ENCODE peak calls at places on chromosomes 13 and 19, in five cellular contexts. O, A, H, B and N are unnamed samples.

GRCh38 chr13:105914637-105915036 is 620.8 kb downstream of the EFNB2 start:
- DNase-seq in B (no peak), O (no peak), H (no peak), A (no peak), N (no peak)

GRCh38 chr13:99505814-99506269 is 4.6 kb downstream of the TM9SF2 start:
- DNase-seq in H (no peak), A (no peak), B (no peak), O (peak; percentile 50), N (no peak)

GRCh38 chr13:63094069-63094468 is 1678.4 kb upstream of the PCDH20 start:
- DNase-seq in A (no peak), B (no peak), H (no peak), O (no peak), N (no peak)

GRCh38 chr13:47484564-47484963 is 516.5 kb downstream of the SUCLA2 start:
- DNase-seq in H (no peak), O (peak; percentile 62), B (no peak), A (no peak), N (no peak)

GRCh38 chr19:13098291-13099072 is 4.2 kb downstream of the LYL1 start:
- DNase-seq in B (no peak), H (no peak), O (peak; percentile 71), A (no peak), N (no peak)

GRCh38 chr19:3954107-3954506 is 16.8 kb downstream of the DAPK3 start:
- DNase-seq in O (no peak), A (no peak), B (no peak), H (no peak), N (no peak)

GRCh38 chr13:65768545-65768944 is 1461.6 kb downstream of the PCDH9 start:
- DNase-seq in O (no peak), H (no peak), B (no peak), A (no peak), N (no peak)

GRCh38 chr13:101925731-101926130 is 473.3 kb downstream of the ITGBL1 start:
- DNase-seq in A (no peak), H (no peak), B (no peak), O (no peak), N (no peak)

GRCh38 chr13:40613192-40613818 is 53.1 kb downstream of the FOXO1 start:
- DNase-seq in O (no peak), H (no peak), B (no peak), A (no peak), N (no peak)

GRCh38 chr19:38420935-38421334 is 5.1 kb downstream of the RASGRP4 start:
- DNase-seq in B (no peak), A (no peak), O (no peak), H (no peak), N (no peak)

GRCh38 chr19:11560404-11560988 is 1.5 kb upstream of the ELOF1 start:
- DNase-seq in O (peak; percentile 85), A (peak; percentile 50), H (no peak), B (no peak), N (no peak)

GRCh38 chr13:78689011-78689410 is 30.1 kb upstream of the OBI1 start:
- DNase-seq in A (no peak), H (no peak), B (no peak), O (peak; percentile 12), N (no peak)

GRCh38 chr19:3249408-3249807 is 24.9 kb downstream of the CELF5 start:
- DNase-seq in H (no peak), B (no peak), O (peak; percentile 22), A (no peak), N (no peak)

DNA sequence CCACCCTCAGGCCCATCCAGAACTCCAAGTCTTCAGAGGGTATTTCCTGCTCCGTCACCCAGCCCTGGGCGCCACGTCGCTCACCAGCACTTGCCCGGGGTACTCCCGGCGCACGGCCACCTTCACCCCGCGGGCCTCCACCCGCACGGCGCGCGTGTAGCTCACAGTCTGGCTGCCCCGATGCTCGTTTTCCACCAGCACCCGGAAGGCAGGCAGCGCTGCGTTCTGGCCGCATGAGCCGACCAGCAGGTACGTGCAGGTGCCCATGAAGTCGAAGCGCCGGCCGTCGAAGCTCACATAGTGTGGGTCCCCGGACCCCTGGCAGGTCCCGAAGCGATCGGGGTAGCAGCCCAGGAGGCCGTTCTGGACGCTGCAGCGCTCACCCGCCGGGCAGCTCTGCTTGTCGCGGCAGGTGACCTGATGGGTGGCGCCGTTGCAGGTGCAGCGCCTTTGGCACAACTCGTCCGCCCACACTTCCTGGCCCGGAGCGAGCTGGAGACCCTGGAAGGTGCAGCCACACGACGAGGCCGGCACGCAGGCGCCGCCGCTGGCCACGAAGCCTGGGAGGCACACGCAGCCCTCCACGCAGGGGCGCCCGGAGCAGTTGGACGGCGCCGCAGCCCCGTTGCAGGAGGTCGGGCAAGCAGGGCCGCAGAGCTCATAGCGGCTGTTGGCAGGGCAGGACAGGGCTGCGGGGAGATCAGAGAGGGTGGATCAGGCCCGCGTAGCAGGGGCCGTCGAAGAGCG is 19.2 kb downstream of the FCGBP start:
- DNase-seq in O (no peak), A (no peak), H (no peak), B (peak; percentile 55), N (peak; percentile 84)
- TF ChIP-seq CTCF in O (no peak), A (no peak), H (no peak), B (no peak), N (no peak)

DNA sequence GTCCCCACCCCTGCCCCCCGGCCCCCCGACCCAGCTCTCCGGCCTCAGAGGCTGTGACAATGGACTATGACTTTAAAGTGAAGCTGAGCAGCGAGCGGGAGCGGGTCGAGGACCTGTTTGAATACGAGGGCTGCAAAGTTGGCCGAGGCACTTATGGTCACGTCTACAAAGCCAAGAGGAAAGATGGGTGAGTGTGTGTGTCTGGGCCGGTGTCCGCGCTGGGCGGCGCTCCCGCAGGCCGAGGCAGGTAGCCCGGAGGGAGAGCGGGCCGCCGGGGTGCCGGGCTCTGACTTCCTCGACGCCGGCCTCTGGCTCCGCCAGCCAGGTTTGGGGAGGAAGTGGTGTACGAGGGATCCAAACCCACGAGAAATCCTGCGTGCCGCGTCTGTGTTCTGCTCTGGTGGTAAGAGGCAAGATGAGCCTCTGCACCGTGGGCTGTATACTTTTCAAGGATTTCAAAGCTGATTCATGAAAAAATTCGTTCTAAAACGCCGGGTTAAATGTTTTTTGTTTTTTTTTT is 714 bp downstream of the CDK8 start:
- DNase-seq in B (peak; percentile 61), O (peak; percentile 49), H (peak; percentile 75), A (peak; percentile 42), N (no peak)
- TF ChIP-seq CTCF in B (no peak), O (no peak), H (no peak), A (no peak), N (no peak)

GRCh38 chr13:110957181-110957884 is 42.5 kb upstream of the ANKRD10 start:
- DNase-seq in A (no peak), B (no peak), O (peak; percentile 24), H (no peak), N (peak; percentile 53)
- TF ChIP-seq CTCF in A (no peak), B (no peak), O (peak; percentile 32), H (no peak), N (peak; percentile 39)

DNA sequence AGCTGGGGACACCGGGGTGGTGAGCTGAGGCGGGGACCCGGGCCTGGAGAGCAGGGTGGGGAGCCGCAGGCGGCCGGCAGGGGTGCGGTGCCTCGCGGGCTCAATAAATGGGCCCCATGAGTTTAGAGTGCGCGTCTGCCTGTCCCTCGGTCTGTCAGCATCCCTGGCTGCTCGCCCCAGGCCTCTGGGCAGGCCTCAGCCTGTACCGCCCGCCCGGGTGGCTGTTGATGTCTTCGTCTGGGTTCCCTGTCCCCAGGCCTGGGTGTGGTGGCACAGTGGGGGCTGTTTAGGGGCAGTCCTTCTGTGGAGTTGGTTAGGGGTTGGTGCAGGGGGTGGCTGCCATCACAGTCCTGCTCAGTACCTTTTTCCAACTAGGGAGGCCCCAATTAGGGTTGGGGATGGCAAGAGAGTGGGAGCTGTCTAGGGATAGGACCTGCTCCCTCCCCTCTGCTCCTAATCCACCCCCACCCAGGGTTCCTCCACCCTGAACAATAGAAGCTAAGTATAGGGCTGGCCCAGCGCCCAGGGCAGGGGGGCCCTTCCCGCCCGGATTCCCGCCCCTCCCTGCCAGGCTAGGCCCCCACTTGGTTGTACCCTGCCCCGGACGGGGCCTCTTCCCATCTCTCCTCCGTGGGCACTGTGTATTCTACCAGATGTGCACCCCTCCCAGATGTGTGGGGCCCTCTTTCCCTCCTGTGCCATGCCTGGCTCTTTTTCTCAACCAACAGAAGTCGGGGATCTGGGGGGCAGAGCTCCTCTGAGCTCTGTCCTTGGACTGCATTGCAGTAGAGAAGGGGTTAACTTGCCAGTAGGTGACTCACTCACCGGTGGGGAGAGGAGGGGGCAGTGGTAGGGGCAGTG is 12.4 kb downstream of the CIC start:
- DNase-seq in H (peak; percentile 76), A (peak; percentile 72), B (peak; percentile 76), O (no peak), N (peak; percentile 91)
- TF ChIP-seq CTCF in H (no peak), A (no peak), B (no peak), O (no peak), N (no peak)